ENCODE peak calls at places on chromosomes 3 and 15, in six cellular contexts. H is aorta; I is lung; C is stimulated activated CD4-positive, alpha-beta T cell treated with anti-CD3 and anti-CD28 coated beads, Interleukin-2, amount 100 ng/mL, for 48 hours; D is colonic mucosa; B is PC-3. U is an unnamed sample.

GRCh38 chr3:68819361-68819760 is 113.0 kb downstream of the TAFA4 start:
- DNase-seq in H (no peak), I (no peak), C (no peak), D (no peak), B (no peak), U (no peak)

GRCh38 chr3:104460477-104461406 is 906.0 kb upstream of the ALCAM start:
- DNase-seq in H (no peak), I (no peak), C (no peak), D (no peak), B (peak), U (no peak)

GRCh38 chr15:76338555-76339301 is 2.2 kb downstream of the ISL2 start:
- DNase-seq in H (no peak), I (no peak), C (no peak), D (no peak), B (no peak), U (no peak)

GRCh38 chr15:100340721-100341661 is 784 bp downstream of the ADAMTS17 start:
- DNase-seq in H (no peak), I (no peak), C (no peak), D (peak), B (no peak), U (no peak)

GRCh38 chr15:31483053-31483923 is 156.7 kb downstream of the KLF13 start:
- DNase-seq in H (no peak), I (no peak), C (peak), D (peak), B (no peak), U (no peak)

GRCh38 chr3:24678441-24678865 is 183.8 kb upstream of the THRB start:
- DNase-seq in H (no peak), I (no peak), C (no peak), D (no peak), B (peak), U (no peak)

GRCh38 chr15:95663156-95663831 is 667.2 kb upstream of the NR2F2 start:
- DNase-seq in H (no peak), I (no peak), C (no peak), D (no peak), B (no peak), U (no peak)

GRCh38 chr15:69648215-69648614 is 195.6 kb downstream of the RPLP1 start:
- DNase-seq in H (peak), I (no peak), C (no peak), D (no peak), B (no peak), U (peak)

GRCh38 chr3:98826126-98826525 is 63.0 kb downstream of the ST3GAL6 start:
- DNase-seq in H (no peak), I (no peak), C (no peak), D (no peak), B (no peak), U (no peak)

GRCh38 chr3:150090877-150091276 is 120.2 kb upstream of the PFN2 start:
- DNase-seq in H (no peak), I (no peak), C (no peak), D (no peak), B (no peak), U (no peak)

GRCh38 chr15:49174902-49175301 is 4.9 kb downstream of the GALK2 start:
- DNase-seq in H (no peak), I (no peak), C (no peak), D (no peak), B (no peak), U (no peak)

GRCh38 chr15:56917652-56918045 is 795 bp upstream of the TCF12 start:
- DNase-seq in H (no peak), I (no peak), C (no peak), D (no peak), B (no peak), U (no peak)

GRCh38 chr3:14847613-14848541 is 29.1 kb downstream of the FGD5 start:
- DNase-seq in H (no peak), I (peak), C (no peak), D (peak), B (no peak), U (peak)

GRCh38 chr3:119352235-119352634 is 58.1 kb downstream of the ARHGAP31 start:
- DNase-seq in H (no peak), I (no peak), C (peak), D (no peak), B (peak), U (no peak)

GRCh38 chr3:41448396-41448795 is 249.1 kb downstream of the CTNNB1 start:
- DNase-seq in H (no peak), I (no peak), C (no peak), D (no peak), B (no peak), U (no peak)

GRCh38 chr15:39403674-39404117 is 177.2 kb upstream of the THBS1 start:
- DNase-seq in H (no peak), I (no peak), C (no peak), D (no peak), B (peak), U (no peak)

GRCh38 chr3:139235192-139235591 is 108.6 kb upstream of the MRPS22 start:
- DNase-seq in H (no peak), I (no peak), C (no peak), D (no peak), B (no peak), U (no peak)

GRCh38 chr15:78076231-78077052 is 1.1 kb downstream of the TBC1D2B start:
- DNase-seq in H (no peak), I (no peak), C (no peak), D (no peak), B (no peak), U (no peak)

GRCh38 chr3:113629941-113630340 is 66.5 kb downstream of the USF3 start:
- DNase-seq in H (no peak), I (no peak), C (no peak), D (peak), B (no peak), U (no peak)

GRCh38 chr3:169362261-169362660 is 301.3 kb downstream of the MECOM start:
- DNase-seq in H (no peak), I (peak), C (no peak), D (peak), B (peak), U (no peak)

GRCh38 chr3:8239718-8240698 is 261.6 kb upstream of the LMCD1 start:
- DNase-seq in H (no peak), I (no peak), C (peak), D (peak), B (peak), U (no peak)

GRCh38 chr15:45129651-45130129 is at the start of the genes DUOX1 and DUOXA1:
- DNase-seq in H (peak), I (peak), C (no peak), D (peak), B (no peak), U (peak)

GRCh38 chr3:56197259-56197965 is 270.9 kb downstream of the ERC2 start:
- DNase-seq in H (no peak), I (no peak), C (no peak), D (no peak), B (no peak), U (no peak)

GRCh38 chr3:58746758-58747157 is 80.2 kb upstream of the FAM3D start:
- DNase-seq in H (no peak), I (no peak), C (no peak), D (no peak), B (no peak), U (no peak)

GRCh38 chr3:73625124-73625665 is 454 bp upstream of the PDZRN3 start:
- DNase-seq in H (no peak), I (no peak), C (no peak), D (peak), B (no peak), U (no peak)

GRCh38 chr15:78928616-78929093 is 16.2 kb downstream of the CTSH start:
- DNase-seq in H (peak), I (no peak), C (no peak), D (no peak), B (no peak), U (no peak)

GRCh38 chr3:121330586-121330985 is 215.2 kb downstream of the POLQ start:
- DNase-seq in H (no peak), I (no peak), C (no peak), D (no peak), B (no peak), U (no peak)

GRCh38 chr3:101836907-101837598 is 12.3 kb upstream of the NFKBIZ start:
- DNase-seq in H (no peak), I (no peak), C (no peak), D (no peak), B (peak), U (no peak)

GRCh38 chr15:43702174-43702573 is 8.5 kb downstream of the CKMT1A start:
- DNase-seq in H (no peak), I (no peak), C (no peak), D (no peak), B (no peak), U (no peak)

GRCh38 chr15:62164500-62165028 is 521 bp downstream of the C2CD4B start:
- DNase-seq in H (peak), I (no peak), C (no peak), D (no peak), B (no peak), U (no peak)

GRCh38 chr3:111858641-111859040 is 424 bp upstream of the PHLDB2 start:
- DNase-seq in H (no peak), I (no peak), C (no peak), D (no peak), B (no peak), U (no peak)

U was measured in ureter.